ENCODE peak calls at places on chromosome 4, in four cellular contexts. F is HCT116, M is GM23248, R is mesendoderm. Q is an unnamed sample.

GRCh38 chr4:139954512-139954911 is 199.5 kb downstream of the MAML3 start:
- DNase-seq in F (no peak), M (no peak), R (no peak), Q (no peak)

GRCh38 chr4:123452585-123452984 is 56.0 kb downstream of the SPRY1 start:
- DNase-seq in F (no peak), R (no peak), M (peak; percentile 87), Q (no peak)

GRCh38 chr4:184316821-184317220 is 99.1 kb upstream of the ENPP6 start:
- DNase-seq in R (no peak), M (no peak), F (no peak), Q (no peak)

GRCh38 chr4:110663206-110663605 is 40.3 kb upstream of the PITX2 start:
- DNase-seq in R (no peak), F (no peak), M (no peak), Q (no peak)

GRCh38 chr4:113978561-113979156 is 788 bp downstream of the ARSJ start:
- DNase-seq in F (no peak), R (peak; percentile 55), M (peak; percentile 21), Q (peak; percentile 15)

GRCh38 chr4:141302926-141303325 is 82.2 kb downstream of the ZNF330 start:
- DNase-seq in R (no peak), M (no peak), F (no peak), Q (no peak)

GRCh38 chr4:83334425-83335241 is at the start of gene HPSE:
- DNase-seq in F (peak; percentile 49), M (peak; percentile 63), R (peak; percentile 81), Q (peak; percentile 83)

GRCh38 chr4:23021040-23021439 is 328.3 kb downstream of the GBA3 start:
- DNase-seq in R (no peak), F (no peak), M (no peak), Q (no peak)

GRCh38 chr4:2087170-2087569 is 28.0 kb downstream of the NAT8L start:
- DNase-seq in M (peak; percentile 51), F (no peak), R (peak; percentile 54), Q (no peak)

GRCh38 chr4:111037591-111037990 is 414.7 kb upstream of the PITX2 start:
- DNase-seq in M (no peak), F (no peak), R (no peak), Q (no peak)

GRCh38 chr4:111930658-111931057 is 214.6 kb upstream of the FAM241A start:
- DNase-seq in R (no peak), M (no peak), F (no peak), Q (no peak)

GRCh38 chr4:184937745-184938144 is 80.5 kb upstream of the HELT start:
- DNase-seq in R (no peak), M (no peak), F (no peak), Q (peak; percentile 8)

GRCh38 chr4:146004730-146005129 is 66.1 kb upstream of the ZNF827 start:
- DNase-seq in R (no peak), F (no peak), M (no peak), Q (no peak)

GRCh38 chr4:155639674-155640529 is 26.7 kb upstream of the GUCY1A1 start:
- DNase-seq in R (no peak), M (no peak), F (no peak), Q (no peak)

GRCh38 chr4:8269535-8270417 is at the start of gene HTRA3:
- DNase-seq in M (peak; percentile 56), F (no peak), R (peak; percentile 72), Q (peak; percentile 76)

GRCh38 chr4:14877246-14878220 is 124.7 kb upstream of the CPEB2 start:
- DNase-seq in F (no peak), M (no peak), R (no peak), Q (no peak)

GRCh38 chr4:158051401-158052235 is 121.2 kb downstream of the GASK1B start:
- DNase-seq in F (no peak), R (no peak), M (peak; percentile 96), Q (no peak)

GRCh38 chr4:166315721-166316467 is 442.9 kb downstream of the TLL1 start:
- DNase-seq in R (peak; percentile 14), M (no peak), F (no peak), Q (peak; percentile 8)

GRCh38 chr4:166324321-166324720 is 451.3 kb downstream of the TLL1 start:
- DNase-seq in F (peak; percentile 37), R (peak; percentile 67), M (no peak), Q (peak; percentile 54)

GRCh38 chr4:166323250-166323649 is 450.2 kb downstream of the TLL1 start:
- DNase-seq in R (no peak), M (no peak), F (no peak), Q (no peak)

GRCh38 chr4:166318810-166319525 is 445.9 kb downstream of the TLL1 start:
- DNase-seq in M (peak; percentile 62), F (no peak), R (no peak), Q (no peak)
- H3K9ac ChIP-seq in M (no peak overlapping the region), F (no peak overlapping the region), R (no peak overlapping the region), Q (no peak overlapping the region)

GRCh38 chr4:84545093-84545492 is 37.8 kb upstream of the CDS1 start:
- DNase-seq in M (no peak), R (no peak), F (no peak), Q (no peak)

GRCh38 chr4:84547211-84547610 is 35.7 kb upstream of the CDS1 start:
- DNase-seq in M (no peak), R (peak; percentile 47), F (no peak), Q (no peak)
- H3K9ac ChIP-seq in M (no peak overlapping the region), R (no peak overlapping the region), F (no peak overlapping the region), Q (no peak overlapping the region)

DNA sequence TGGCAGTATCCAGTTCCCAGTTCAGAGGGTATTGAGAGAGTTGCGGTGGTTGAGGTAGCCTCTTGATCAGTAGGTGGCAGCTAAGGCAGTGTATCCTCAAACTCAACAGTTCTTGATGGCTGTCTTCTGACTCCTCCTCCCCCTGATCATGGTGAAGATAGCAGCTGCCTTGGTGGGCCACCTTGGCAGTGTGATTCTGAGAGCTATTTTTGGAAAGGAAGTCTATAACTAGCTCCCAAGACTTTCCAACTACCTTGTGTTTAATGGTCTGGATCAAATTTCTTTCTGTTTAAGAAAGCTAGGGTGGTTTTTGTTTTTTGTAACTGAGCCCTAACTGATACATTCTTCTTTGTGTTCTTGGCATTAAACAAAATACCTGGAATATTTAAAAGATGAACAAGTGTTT is 10.5 kb upstream of the TBC1D19 start:
- DNase-seq in R (peak; percentile 33), F (no peak), M (no peak), Q (no peak)
- H3K9ac ChIP-seq in R (no peak overlapping the region), F (no peak overlapping the region), M (no peak overlapping the region), Q (no peak overlapping the region)

DNA sequence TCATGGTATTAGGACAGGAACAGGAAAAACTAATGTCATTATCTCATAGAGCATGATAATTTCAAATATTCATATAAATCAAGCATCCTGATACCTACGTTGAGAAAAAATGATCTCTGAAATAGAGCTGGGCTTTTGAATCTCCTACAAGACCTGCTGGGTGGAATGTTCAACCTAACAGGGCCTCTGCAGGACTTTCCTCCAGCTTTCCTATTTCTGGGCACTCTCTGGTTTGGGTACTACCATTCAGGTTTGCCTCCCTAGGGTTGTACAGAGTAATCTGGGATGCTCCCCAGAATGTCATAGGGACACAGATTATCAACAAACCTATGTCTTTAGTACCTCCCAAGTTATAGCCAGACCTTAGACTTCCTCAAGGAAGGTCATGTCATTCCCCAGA is 108.9 kb downstream of the CDS1 start:
- DNase-seq in M (peak; percentile 2), F (no peak), R (no peak), Q (no peak)
- H3K9ac ChIP-seq in M (no peak overlapping the region), F (peak overlapping the region; percentile 29), R (no peak overlapping the region), Q (no peak overlapping the region)

Q was measured in neural progenitor cell.